ENCODE peak calls at places on chromosomes 7 and 10, in eight cellular contexts. R, Q, P, F, E, N, D and H are unnamed samples.

GRCh38 chr10:7945469-7946187 is 108.9 kb upstream of the GATA3 start:
- DNase-seq in R (no peak), Q (peak; percentile 37), P (no peak), F (no peak), E (no peak), N (no peak), D (no peak), H (no peak)

GRCh38 chr7:4817178-4817905 is 41.9 kb downstream of the AP5Z1 start:
- DNase-seq in R (no peak), Q (no peak), P (no peak), F (no peak), E (no peak), N (no peak), D (no peak), H (no peak)

GRCh38 chr7:85815511-85815910 is 628.7 kb upstream of the SEMA3D start:
- DNase-seq in R (no peak), Q (no peak), P (no peak), F (no peak), E (no peak), N (no peak), D (no peak), H (no peak)

GRCh38 chr10:95248989-95249388 is 41.8 kb downstream of the PDLIM1 start:
- DNase-seq in R (no peak), Q (no peak), P (no peak), F (no peak), E (no peak), N (no peak), D (no peak), H (no peak)

GRCh38 chr7:158549176-158549833 is 38.3 kb downstream of the PTPRN2 start:
- DNase-seq in R (no peak), Q (no peak), P (no peak), F (no peak), E (peak; percentile 26), N (no peak), D (peak; percentile 62), H (peak; percentile 20)

GRCh38 chr7:121366852-121367431 is 29.2 kb downstream of the FAM3C start:
- DNase-seq in R (peak; percentile 17), Q (peak; percentile 46), P (no peak), F (no peak), E (peak; percentile 67), N (peak; percentile 59), D (peak; percentile 6), H (peak; percentile 60)

GRCh38 chr10:50651808-50652207 is 28.1 kb upstream of the SGMS1 start:
- DNase-seq in R (no peak), Q (no peak), P (no peak), F (no peak), E (no peak), N (no peak), D (no peak), H (no peak)

GRCh38 chr10:98340261-98340675 is 72.3 kb upstream of the LOXL4 start:
- DNase-seq in R (no peak), Q (peak; percentile 20), P (no peak), F (no peak), E (peak; percentile 29), N (no peak), D (no peak), H (peak; percentile 16)

GRCh38 chr10:51986531-51986930 is 287.1 kb upstream of the CSTF2T start:
- DNase-seq in R (no peak), Q (peak; percentile 11), P (no peak), F (no peak), E (no peak), N (no peak), D (no peak), H (no peak)

GRCh38 chr10:5890519-5890878 is 456 bp downstream of the FBH1 start:
- DNase-seq in R (no peak), Q (peak; percentile 1), P (no peak), F (no peak), E (peak; percentile 18), N (peak; percentile 9), D (peak; percentile 45), H (peak; percentile 27)